ENCODE peak calls at places on chromosomes 3 and 15, in five cellular contexts. One of them, this sample, is unnamed.

GRCh38 chr3:64240445-64240844 is 15.2 kb upstream of the PRICKLE2 start:
- DNase-seq in prostate gland: no peak
- DNase-seq in SJSA1: no peak
- DNase-seq in smooth muscle cell of the brain vasculature: no peak
- DNase-seq in AG04450: no peak
- DNase-seq in this sample: no peak

GRCh38 chr3:126780666-126781065 is 76.6 kb downstream of the CHCHD6 start:
- DNase-seq in prostate gland: no peak
- DNase-seq in SJSA1: no peak
- DNase-seq in smooth muscle cell of the brain vasculature: no peak
- DNase-seq in AG04450: no peak
- DNase-seq in this sample: no peak

GRCh38 chr15:66830358-66830757 is 128.3 kb downstream of the SMAD6 start:
- DNase-seq in prostate gland: no peak
- DNase-seq in SJSA1: no peak
- DNase-seq in smooth muscle cell of the brain vasculature: no peak
- DNase-seq in AG04450: no peak
- DNase-seq in this sample: no peak

GRCh38 chr15:43408789-43409188 is 37.9 kb downstream of the TUBGCP4 start:
- DNase-seq in prostate gland: no peak
- DNase-seq in SJSA1: no peak
- DNase-seq in smooth muscle cell of the brain vasculature: no peak
- DNase-seq in AG04450: no peak
- DNase-seq in this sample: no peak

GRCh38 chr3:113287818-113288648 is 76.7 kb downstream of the BOC start:
- DNase-seq in prostate gland: peak
- DNase-seq in SJSA1: no peak
- DNase-seq in smooth muscle cell of the brain vasculature: peak
- DNase-seq in AG04450: peak
- DNase-seq in this sample: peak

GRCh38 chr3:31066999-31067398 is 172.5 kb upstream of the GADL1 start:
- DNase-seq in prostate gland: peak
- DNase-seq in SJSA1: no peak
- DNase-seq in smooth muscle cell of the brain vasculature: peak
- DNase-seq in AG04450: peak
- DNase-seq in this sample: peak

GRCh38 chr15:29115093-29115991 is 154.3 kb downstream of the NSMCE3 start:
- DNase-seq in prostate gland: no peak
- DNase-seq in SJSA1: no peak
- DNase-seq in smooth muscle cell of the brain vasculature: no peak
- DNase-seq in AG04450: no peak
- DNase-seq in this sample: no peak

GRCh38 chr3:32457971-32458471 is 44.6 kb downstream of the CMTM6 start:
- DNase-seq in prostate gland: no peak
- DNase-seq in SJSA1: no peak
- DNase-seq in smooth muscle cell of the brain vasculature: no peak
- DNase-seq in AG04450: no peak
- DNase-seq in this sample: no peak

GRCh38 chr15:48052871-48053383 is 67.9 kb upstream of the SLC24A5 start:
- DNase-seq in prostate gland: no peak
- DNase-seq in SJSA1: no peak
- DNase-seq in smooth muscle cell of the brain vasculature: no peak
- DNase-seq in AG04450: no peak
- DNase-seq in this sample: no peak

GRCh38 chr15:65377105-65377975 is 462 bp downstream of the IGDCC3 start:
- DNase-seq in prostate gland: no peak
- DNase-seq in SJSA1: no peak
- DNase-seq in smooth muscle cell of the brain vasculature: no peak
- DNase-seq in AG04450: no peak
- DNase-seq in this sample: no peak

GRCh38 chr15:70181626-70182255 is 84.0 kb upstream of the TLE3 start:
- DNase-seq in prostate gland: no peak
- DNase-seq in SJSA1: no peak
- DNase-seq in smooth muscle cell of the brain vasculature: no peak
- DNase-seq in AG04450: no peak
- DNase-seq in this sample: no peak

GRCh38 chr3:124938896-124939295 is 4.3 kb upstream of the MUC13 start:
- DNase-seq in prostate gland: no peak
- DNase-seq in SJSA1: no peak
- DNase-seq in smooth muscle cell of the brain vasculature: no peak
- DNase-seq in AG04450: no peak
- DNase-seq in this sample: no peak